ENCODE peak calls at places on chromosomes 5 and 9, in four cellular contexts. One of them, this sample, is unnamed.

GRCh38 chr5:126483156-126483555 is 59.9 kb downstream of the GRAMD2B start:
- DNase-seq in endothelial cell of umbilical vein: no peak
- DNase-seq in GM20000: no peak
- DNase-seq in type B pancreatic cell: no peak
- DNase-seq in this sample: no peak

GRCh38 chr5:166165600-166165999 is 2125.8 kb upstream of the WWC1 start:
- DNase-seq in endothelial cell of umbilical vein: no peak
- DNase-seq in type B pancreatic cell: no peak
- DNase-seq in GM20000: no peak
- DNase-seq in this sample: no peak

GRCh38 chr5:91703128-91703527 is 320.0 kb upstream of the ARRDC3 start:
- DNase-seq in endothelial cell of umbilical vein: no peak
- DNase-seq in type B pancreatic cell: no peak
- DNase-seq in GM20000: no peak
- DNase-seq in this sample: no peak

GRCh38 chr5:1540166-1540565 is 16.4 kb upstream of the LPCAT1 start:
- DNase-seq in endothelial cell of umbilical vein: no peak
- DNase-seq in type B pancreatic cell: no peak
- DNase-seq in GM20000: no peak
- DNase-seq in this sample: no peak

GRCh38 chr5:66307647-66308257 is 163.7 kb downstream of the SREK1 start:
- DNase-seq in endothelial cell of umbilical vein: peak
- DNase-seq in type B pancreatic cell: no peak
- DNase-seq in GM20000: peak
- DNase-seq in this sample: peak

GRCh38 chr9:105883847-105884246 is 189.5 kb downstream of the TMEM38B start:
- DNase-seq in endothelial cell of umbilical vein: no peak
- DNase-seq in GM20000: peak
- DNase-seq in type B pancreatic cell: no peak
- DNase-seq in this sample: peak

GRCh38 chr5:74434124-74434899 is 206.2 kb downstream of the ENC1 start:
- DNase-seq in GM20000: no peak
- DNase-seq in endothelial cell of umbilical vein: peak
- DNase-seq in type B pancreatic cell: no peak
- DNase-seq in this sample: no peak

GRCh38 chr5:28397502-28397941 is 1359.1 kb upstream of the CDH9 start:
- DNase-seq in GM20000: no peak
- DNase-seq in endothelial cell of umbilical vein: no peak
- DNase-seq in type B pancreatic cell: no peak
- DNase-seq in this sample: no peak

GRCh38 chr5:111262815-111263214 is 38.6 kb downstream of the CAMK4 start:
- DNase-seq in GM20000: no peak
- DNase-seq in endothelial cell of umbilical vein: no peak
- DNase-seq in type B pancreatic cell: no peak
- DNase-seq in this sample: no peak

GRCh38 chr5:1007681-1008450 is 736 bp upstream of the NKD2 start:
- DNase-seq in GM20000: peak
- DNase-seq in endothelial cell of umbilical vein: no peak
- DNase-seq in type B pancreatic cell: peak
- DNase-seq in this sample: no peak

GRCh38 chr9:10678790-10679189 is 66.0 kb upstream of the PTPRD start:
- DNase-seq in GM20000: no peak
- DNase-seq in type B pancreatic cell: no peak
- DNase-seq in endothelial cell of umbilical vein: no peak
- DNase-seq in this sample: no peak

GRCh38 chr5:142841511-142842255 is 71.5 kb downstream of the ARHGAP26 start:
- DNase-seq in endothelial cell of umbilical vein: no peak
- DNase-seq in type B pancreatic cell: no peak
- DNase-seq in GM20000: no peak
- DNase-seq in this sample: no peak

GRCh38 chr5:14773588-14773987 is 98.0 kb downstream of the ANKH start:
- DNase-seq in endothelial cell of umbilical vein: no peak
- DNase-seq in GM20000: no peak
- DNase-seq in type B pancreatic cell: no peak
- DNase-seq in this sample: no peak

DNA sequence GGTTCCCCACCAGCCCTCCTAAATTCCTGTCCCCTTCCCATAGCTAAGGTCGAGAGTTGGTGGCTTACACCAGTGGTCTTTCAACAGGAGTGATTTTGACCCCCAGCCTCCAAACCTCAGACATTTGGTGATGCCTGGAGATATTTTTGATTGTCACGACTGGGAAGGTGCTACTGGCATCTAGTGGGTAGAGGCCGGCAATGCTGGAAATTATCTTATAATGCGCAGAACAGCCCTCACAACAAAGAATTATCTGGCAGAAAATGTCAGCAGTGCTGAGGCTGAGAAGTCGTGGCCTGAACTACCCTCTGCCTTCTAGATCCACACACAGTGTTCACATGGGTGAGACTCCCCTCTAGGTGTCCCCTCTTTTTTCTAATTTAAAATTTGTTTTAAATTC is 69.6 kb downstream of the IL31RA start:
- DNase-seq in GM20000: peak
- DNase-seq in endothelial cell of umbilical vein: peak
- DNase-seq in type B pancreatic cell: no peak
- DNase-seq in this sample: peak
- TF ChIP-seq CTCF in GM20000: no peak
- TF ChIP-seq CTCF in endothelial cell of umbilical vein: peak
- TF ChIP-seq CTCF in type B pancreatic cell: no peak
- TF ChIP-seq CTCF in this sample: peak

DNA sequence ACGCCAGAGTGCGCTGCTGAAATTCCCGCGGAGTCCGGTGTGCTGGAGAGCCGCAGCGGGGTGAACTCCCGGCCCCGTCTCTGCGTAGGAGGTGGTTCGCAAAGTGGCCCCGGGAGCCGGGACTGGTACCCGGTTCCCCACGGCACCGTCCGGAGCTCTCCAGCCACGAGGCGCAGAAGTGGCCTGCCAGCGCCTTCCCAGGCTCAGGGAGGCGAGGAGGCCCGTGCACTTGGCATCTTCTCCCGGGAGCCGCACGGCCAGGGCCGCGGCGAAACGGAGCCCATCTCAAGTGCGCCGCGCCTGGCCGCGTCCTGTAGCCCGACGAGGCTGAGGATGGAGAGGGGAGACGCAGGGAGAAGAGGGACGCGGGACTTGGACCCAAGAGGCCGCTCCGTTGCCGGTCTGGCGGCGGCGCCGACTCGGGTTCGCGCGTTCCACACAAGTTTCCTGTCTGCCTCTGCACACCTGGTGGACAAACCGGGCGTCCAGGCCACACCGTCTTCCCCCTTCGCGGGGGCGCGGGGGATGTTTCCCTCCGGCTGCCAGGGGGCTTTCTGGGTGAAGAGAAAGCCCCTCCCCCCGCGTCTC is 1.0 kb upstream of the IRX1 start:
- DNase-seq in GM20000: peak
- DNase-seq in endothelial cell of umbilical vein: no peak
- DNase-seq in type B pancreatic cell: no peak
- DNase-seq in this sample: no peak
- TF ChIP-seq CTCF in GM20000: no peak
- TF ChIP-seq CTCF in endothelial cell of umbilical vein: no peak
- TF ChIP-seq CTCF in type B pancreatic cell: peak
- TF ChIP-seq CTCF in this sample: no peak

GRCh38 chr5:181223729-181224389 is 778 bp downstream of the TRIM41 start:
- DNase-seq in GM20000: peak
- DNase-seq in type B pancreatic cell: no peak
- DNase-seq in endothelial cell of umbilical vein: no peak
- DNase-seq in this sample: no peak

GRCh38 chr5:181222630-181223040 is 446 bp upstream of the TRIM41 start:
- DNase-seq in endothelial cell of umbilical vein: no peak
- DNase-seq in GM20000: no peak
- DNase-seq in type B pancreatic cell: no peak
- DNase-seq in this sample: no peak

GRCh38 chr5:181224390-181225234 is 1.5 kb downstream of the TRIM41 start:
- DNase-seq in type B pancreatic cell: no peak
- DNase-seq in endothelial cell of umbilical vein: no peak
- DNase-seq in GM20000: peak
- DNase-seq in this sample: no peak

GRCh38 chr5:181221792-181222629 is 1.1 kb upstream of the TRIM41 start:
- DNase-seq in endothelial cell of umbilical vein: peak
- DNase-seq in GM20000: peak
- DNase-seq in type B pancreatic cell: peak
- DNase-seq in this sample: peak

GRCh38 chr5:181223041-181223728 is at the start of gene TRIM41:
- DNase-seq in GM20000: peak
- DNase-seq in type B pancreatic cell: peak
- DNase-seq in endothelial cell of umbilical vein: peak
- DNase-seq in this sample: peak
- TF ChIP-seq CTCF in GM20000: no peak
- TF ChIP-seq CTCF in type B pancreatic cell: peak
- TF ChIP-seq CTCF in endothelial cell of umbilical vein: peak
- TF ChIP-seq CTCF in this sample: no peak

GRCh38 chr5:82885657-82886389 is 191.4 kb downstream of the TMEM167A start:
- DNase-seq in GM20000: peak
- DNase-seq in endothelial cell of umbilical vein: no peak
- DNase-seq in type B pancreatic cell: no peak
- DNase-seq in this sample: no peak
- TF ChIP-seq CTCF in GM20000: no peak
- TF ChIP-seq CTCF in endothelial cell of umbilical vein: no peak
- TF ChIP-seq CTCF in type B pancreatic cell: no peak
- TF ChIP-seq CTCF in this sample: peak

GRCh38 chr5:169299146-169299545 is 1.8 kb downstream of the SLIT3 start:
- DNase-seq in type B pancreatic cell: no peak
- DNase-seq in GM20000: no peak
- DNase-seq in endothelial cell of umbilical vein: no peak
- DNase-seq in this sample: no peak

GRCh38 chr5:169299651-169300467 is 1.1 kb downstream of the SLIT3 start:
- DNase-seq in endothelial cell of umbilical vein: no peak
- DNase-seq in type B pancreatic cell: no peak
- DNase-seq in GM20000: no peak
- DNase-seq in this sample: no peak

GRCh38 chr5:169301386-169301930 is 519 bp upstream of the SLIT3 start:
- DNase-seq in endothelial cell of umbilical vein: no peak
- DNase-seq in GM20000: no peak
- DNase-seq in type B pancreatic cell: no peak
- DNase-seq in this sample: no peak

GRCh38 chr5:169302046-169302445 is 1.1 kb upstream of the SLIT3 start:
- DNase-seq in endothelial cell of umbilical vein: peak
- DNase-seq in GM20000: no peak
- DNase-seq in type B pancreatic cell: no peak
- DNase-seq in this sample: no peak

GRCh38 chr5:169300468-169301385 is at the start of gene SLIT3:
- DNase-seq in endothelial cell of umbilical vein: peak
- DNase-seq in type B pancreatic cell: peak
- DNase-seq in GM20000: peak
- DNase-seq in this sample: no peak
- TF ChIP-seq CTCF in endothelial cell of umbilical vein: no peak
- TF ChIP-seq CTCF in type B pancreatic cell: no peak
- TF ChIP-seq CTCF in GM20000: no peak
- TF ChIP-seq CTCF in this sample: no peak

DNA sequence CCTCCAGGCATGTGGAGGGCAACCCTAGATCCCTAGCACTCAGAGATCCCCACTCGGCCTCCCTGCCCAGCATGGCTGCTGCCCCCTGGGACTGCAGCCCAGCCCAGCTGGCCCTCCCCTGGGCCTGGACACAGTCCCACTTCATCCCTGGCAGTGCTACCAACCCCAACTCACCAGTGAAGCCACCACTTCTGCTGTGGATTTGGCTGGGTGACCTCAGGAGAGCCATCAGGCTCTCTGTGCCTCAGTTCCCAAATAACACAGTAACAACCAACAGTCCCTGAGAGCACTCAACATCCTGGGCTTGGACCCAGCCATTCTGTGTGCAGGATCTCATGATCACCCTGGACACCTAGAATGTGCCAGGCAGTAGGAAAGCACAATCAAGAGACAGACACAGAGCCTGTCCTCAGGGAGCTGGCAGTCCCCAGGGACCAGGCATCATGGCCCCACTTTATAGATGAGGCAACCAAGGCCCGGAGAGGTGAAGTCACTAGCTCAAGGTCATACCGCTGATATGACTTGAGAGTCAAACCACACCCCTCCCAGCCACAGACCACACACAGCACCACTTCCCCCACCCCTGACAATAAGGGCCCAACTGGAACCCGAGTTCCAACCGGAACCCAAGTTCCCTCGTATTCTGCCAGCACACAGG is 4.7 kb upstream of the PSMB7 start:
- DNase-seq in endothelial cell of umbilical vein: no peak
- DNase-seq in GM20000: no peak
- DNase-seq in type B pancreatic cell: no peak
- DNase-seq in this sample: no peak
- TF ChIP-seq CTCF in endothelial cell of umbilical vein: no peak
- TF ChIP-seq CTCF in GM20000: no peak
- TF ChIP-seq CTCF in type B pancreatic cell: peak
- TF ChIP-seq CTCF in this sample: no peak

GRCh38 chr5:73233461-73234151 is 60.6 kb downstream of the TMEM174 start:
- DNase-seq in type B pancreatic cell: no peak
- DNase-seq in GM20000: no peak
- DNase-seq in endothelial cell of umbilical vein: peak
- DNase-seq in this sample: no peak
- TF ChIP-seq CTCF in type B pancreatic cell: peak
- TF ChIP-seq CTCF in GM20000: no peak
- TF ChIP-seq CTCF in endothelial cell of umbilical vein: no peak
- TF ChIP-seq CTCF in this sample: no peak

This sample was measured in GM10248.